ENCODE peak calls at places on chromosome 16, in six cellular contexts. O is GM12891, W is GM12878, B is H1, V is HepG2, G is K562. L is an unnamed sample.

GRCh38 chr16:90019543-90020259 is 445 bp upstream of the DBNDD1 start:
- DNase-seq in O (peak), W (no peak), B (no peak), V (peak), G (peak), L (no peak)

GRCh38 chr16:85432606-85433005 is 180.5 kb upstream of the GSE1 start:
- DNase-seq in O (no peak), W (no peak), B (no peak), V (no peak), G (no peak), L (no peak)

GRCh38 chr16:50740747-50741146 is 1.1 kb upstream of the CYLD start:
- DNase-seq in O (no peak), W (no peak), B (no peak), V (no peak), G (no peak), L (no peak)

GRCh38 chr16:66300037-66300436 is 66.5 kb upstream of the CDH5 start:
- DNase-seq in O (no peak), W (no peak), B (no peak), V (no peak), G (no peak), L (no peak)

GRCh38 chr16:268141-269053 is 7.3 kb downstream of the RGS11 start:
- DNase-seq in O (no peak), W (no peak), B (no peak), V (no peak), G (no peak), L (no peak)

GRCh38 chr16:242281-242680 is 7.7 kb downstream of the FAM234A start:
- DNase-seq in O (no peak), W (no peak), B (no peak), V (no peak), G (no peak), L (no peak)

GRCh38 chr16:79628501-79628975 is 28.0 kb upstream of the MAF start:
- DNase-seq in O (peak), W (peak), B (no peak), V (no peak), G (no peak), L (peak)

GRCh38 chr16:14452066-14452465 is 178.0 kb downstream of the PARN start:
- DNase-seq in O (no peak), W (no peak), B (no peak), V (no peak), G (no peak), L (no peak)

GRCh38 chr16:80463303-80463702 is 77.5 kb upstream of the DYNLRB2 start:
- DNase-seq in O (no peak), W (no peak), B (no peak), V (no peak), G (no peak), L (no peak)

GRCh38 chr16:50326835-50327465 is 41.8 kb downstream of the BRD7 start:
- DNase-seq in O (no peak), W (peak), B (no peak), V (no peak), G (no peak), L (peak)

GRCh38 chr16:67678354-67679023 is 11.9 kb downstream of the C16orf86 start:
- DNase-seq in O (no peak), W (no peak), B (no peak), V (no peak), G (no peak), L (no peak)

GRCh38 chr16:7236824-7237410 is 95.7 kb upstream of the RBFOX1 start:
- DNase-seq in O (no peak), W (no peak), B (no peak), V (no peak), G (no peak), L (no peak)

GRCh38 chr16:57372372-57373116 is at the start of gene CX3CL1:
- DNase-seq in O (no peak), W (no peak), B (no peak), V (peak), G (no peak), L (no peak)

GRCh38 chr16:68357923-68358322 is 47.1 kb downstream of the PRMT7 start:
- DNase-seq in O (no peak), W (no peak), B (no peak), V (no peak), G (no peak), L (no peak)

GRCh38 chr16:69105501-69106361 is at the start of gene HAS3:
- DNase-seq in O (peak), W (no peak), B (peak), V (peak), G (peak), L (peak)

GRCh38 chr16:85262558-85263196 is 150.4 kb upstream of the CIBAR2 start:
- DNase-seq in O (no peak), W (no peak), B (no peak), V (no peak), G (no peak), L (no peak)

GRCh38 chr16:10927497-10928112 is 14.7 kb downstream of the DEXI start:
- DNase-seq in O (no peak), W (no peak), B (no peak), V (no peak), G (no peak), L (no peak)

GRCh38 chr16:54928421-54929089 is 2.1 kb upstream of the IRX5 start:
- DNase-seq in O (no peak), W (no peak), B (no peak), V (no peak), G (peak), L (no peak)

GRCh38 chr16:24858219-24859041 is 12.7 kb downstream of the SLC5A11 start:
- DNase-seq in O (peak), W (no peak), B (no peak), V (peak), G (peak), L (no peak)

GRCh38 chr16:14489460-14489859 is 140.6 kb downstream of the PARN start:
- DNase-seq in O (peak), W (no peak), B (no peak), V (peak), G (peak), L (peak)

GRCh38 chr16:4486126-4486893 is 10.1 kb downstream of the HMOX2 start:
- DNase-seq in O (no peak), W (no peak), B (no peak), V (no peak), G (no peak), L (no peak)

GRCh38 chr16:10511829-10512228 is 68.6 kb downstream of the EMP2 start:
- DNase-seq in O (no peak), W (no peak), B (no peak), V (no peak), G (no peak), L (no peak)

GRCh38 chr16:1981398-1981836 is at the start of gene NOXO1:
- DNase-seq in O (no peak), W (no peak), B (no peak), V (no peak), G (no peak), L (no peak)

GRCh38 chr16:50837324-50837723 is 95.4 kb downstream of the CYLD start:
- DNase-seq in O (no peak), W (no peak), B (no peak), V (no peak), G (no peak), L (no peak)

GRCh38 chr16:30030841-30031413 is at the start of gene TLCD3B:
- DNase-seq in O (no peak), W (no peak), B (no peak), V (no peak), G (no peak), L (no peak)

GRCh38 chr16:15601212-15601879 is 41.6 kb downstream of the MARF1 start:
- DNase-seq in O (no peak), W (no peak), B (no peak), V (no peak), G (no peak), L (no peak)

GRCh38 chr16:13550254-13550653 is 369.7 kb upstream of the ERCC4 start:
- DNase-seq in O (no peak), W (no peak), B (no peak), V (no peak), G (no peak), L (no peak)

GRCh38 chr16:48542020-48542473 is 67.9 kb downstream of the N4BP1 start:
- DNase-seq in O (no peak), W (no peak), B (no peak), V (no peak), G (no peak), L (no peak)

GRCh38 chr16:85767569-85767968 is 16.7 kb upstream of the C16orf74 start:
- DNase-seq in O (no peak), W (no peak), B (no peak), V (no peak), G (no peak), L (no peak)

GRCh38 chr16:84604477-84605013 is 13.3 kb downstream of the COTL1 start:
- DNase-seq in O (no peak), W (no peak), B (no peak), V (no peak), G (no peak), L (no peak)

GRCh38 chr16:23496826-23497542 is 13.3 kb downstream of the GGA2 start:
- DNase-seq in O (no peak), W (no peak), B (no peak), V (no peak), G (no peak), L (no peak)

GRCh38 chr16:28572659-28573510 is 19.2 kb downstream of the SGF29 start:
- DNase-seq in O (no peak), W (no peak), B (no peak), V (no peak), G (no peak), L (no peak)
- TF ChIP-seq TAF1 in O (no peak), W (no peak), B (no peak), V (no peak), G (no peak), L (no peak)

DNA sequence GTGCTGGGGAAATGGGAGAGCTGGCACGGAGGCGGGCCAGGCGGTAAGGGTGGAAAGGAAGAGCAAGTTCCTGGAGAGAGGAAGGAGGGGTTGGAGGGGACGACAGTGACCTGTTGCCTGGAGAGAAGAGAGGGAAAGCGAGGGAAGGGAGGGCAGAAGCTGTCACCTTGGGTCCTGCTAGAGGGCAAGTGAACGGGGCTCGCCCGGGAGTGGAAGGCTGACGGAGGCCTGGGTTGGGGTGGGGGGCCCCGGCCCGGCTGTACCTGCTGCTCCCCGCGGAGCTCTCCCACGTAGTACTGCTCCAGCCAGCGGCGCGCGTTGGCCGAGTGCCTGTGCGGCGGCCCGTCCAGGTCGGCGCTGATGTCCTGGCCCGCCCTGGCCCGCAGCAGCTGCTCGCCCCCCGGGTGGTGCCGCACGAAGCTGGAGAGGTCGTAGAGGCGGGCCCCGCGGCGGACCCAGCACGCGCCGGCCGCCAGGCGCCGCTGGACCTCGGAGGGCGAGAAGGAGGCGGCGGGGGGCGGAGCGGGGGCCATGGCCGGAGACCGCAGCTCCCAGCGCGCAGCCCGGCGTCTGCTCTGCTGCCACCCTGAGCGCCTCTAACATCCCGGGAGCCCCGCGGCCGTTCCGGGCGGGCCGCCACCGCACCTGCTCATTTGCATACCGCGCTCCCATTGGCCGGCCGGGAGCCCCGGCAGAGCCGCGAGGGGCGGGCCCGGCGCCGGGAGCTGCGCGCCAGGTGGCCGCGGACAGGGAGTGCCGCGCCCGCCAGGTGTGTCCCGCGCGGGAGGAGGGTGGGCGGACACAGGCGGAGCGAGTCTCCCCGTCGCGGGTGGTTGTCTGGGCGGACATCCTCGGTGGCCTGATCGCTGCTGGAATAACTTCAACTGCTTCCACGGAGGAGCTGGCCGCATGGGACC is at the start of gene FA2H:
- DNase-seq in O (peak), W (no peak), B (peak), V (peak), G (peak), L (peak)
- TF ChIP-seq POLR2A in O (no peak), W (peak), B (no peak), V (no peak), G (no peak), L (no peak)

DNA sequence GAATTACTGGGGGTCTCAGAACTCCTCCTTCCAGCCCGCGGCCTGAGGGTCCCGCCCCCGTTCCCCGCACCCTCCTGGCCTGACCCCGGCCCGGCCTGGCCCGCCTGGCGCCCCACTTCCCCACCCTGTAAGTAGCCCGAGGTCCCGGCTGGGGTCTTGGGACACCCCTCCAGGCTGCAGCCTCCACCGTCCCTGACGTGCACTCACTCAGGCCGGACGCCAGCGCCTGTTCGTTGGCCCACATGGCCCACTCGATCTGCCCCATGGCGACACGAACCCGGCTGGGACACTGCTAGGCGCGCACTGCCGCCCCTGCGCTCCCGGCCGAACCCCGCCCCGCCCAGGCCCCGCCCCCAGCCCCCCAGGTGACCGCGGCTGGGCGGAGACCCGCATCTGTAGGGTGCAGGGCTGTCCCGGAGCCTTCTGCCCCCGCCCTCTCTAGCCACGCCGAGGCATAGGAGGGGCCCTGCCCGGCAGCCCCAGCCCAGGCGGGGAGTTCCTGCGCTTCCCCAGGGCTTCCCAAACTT is at the start of gene CYBA:
- DNase-seq in O (peak), W (peak), B (no peak), V (peak), G (peak), L (peak)
- TF ChIP-seq TAF1 in O (peak), W (peak), B (peak), V (peak), G (peak), L (peak)

DNA sequence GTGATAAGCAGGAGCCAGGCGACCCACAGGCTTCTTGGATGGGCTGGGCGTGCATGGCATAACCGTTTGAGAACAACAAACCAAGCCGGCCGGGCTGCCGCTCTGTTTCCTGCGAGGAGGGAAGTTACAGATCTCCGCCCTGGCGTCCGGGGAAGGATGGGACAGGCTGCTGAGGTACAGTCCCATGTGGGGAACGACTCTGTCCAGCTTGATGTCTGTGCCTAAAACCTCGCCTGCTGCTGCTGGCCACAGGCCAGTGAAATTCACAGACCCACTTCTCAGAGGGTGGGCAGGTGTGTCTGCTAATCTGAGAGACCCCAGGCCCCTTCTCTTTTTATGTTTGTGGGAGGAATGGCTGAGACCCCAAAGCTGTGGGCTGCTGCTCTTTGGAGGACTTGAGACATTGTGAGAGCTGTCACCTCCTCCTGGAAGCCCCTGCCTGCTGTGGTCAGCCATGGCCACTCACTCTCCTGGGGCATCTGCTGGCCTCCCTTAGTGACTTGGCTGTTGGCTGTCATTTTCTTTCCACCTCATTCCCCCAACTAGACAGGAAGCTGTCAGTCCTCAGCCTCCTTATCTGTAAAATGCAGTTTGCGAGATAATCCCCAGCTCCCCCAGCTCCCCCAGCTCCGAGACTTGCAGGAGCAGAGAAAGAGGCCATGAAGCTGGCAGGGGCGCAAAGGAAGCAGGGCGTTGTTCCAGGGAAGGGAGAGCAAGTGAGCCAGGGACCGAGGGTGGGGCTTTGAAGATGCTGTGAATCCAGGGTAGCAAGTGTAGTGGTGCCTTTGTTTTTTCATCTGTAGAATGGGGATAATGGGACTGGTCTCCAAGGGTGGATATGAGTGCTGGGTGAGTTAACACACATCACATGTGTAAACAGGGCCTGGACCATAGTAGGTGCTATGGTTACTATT is 51.0 kb downstream of the CMIP start:
- DNase-seq in O (no peak), W (no peak), B (no peak), V (no peak), G (peak), L (no peak)
- TF ChIP-seq POLR2A in O (no peak), W (no peak), B (no peak), V (no peak), G (peak), L (no peak)

L was measured in GM12892.